ENCODE peak calls at places on chromosomes 7 and 10, in ten cellular contexts. One of them, this sample, is unnamed.

GRCh38 chr10:14532473-14533251 is 201.9 kb upstream of the FRMD4A start:
- DNase-seq in right lobe of liver: no peak
- DNase-seq in HEK293T: no peak
- DNase-seq in posterior cingulate gyrus: no peak
- DNase-seq in COLO829: no peak
- DNase-seq in left kidney: peak; percentile 51
- DNase-seq in bronchial epithelial cell: peak; percentile 89
- DNase-seq in progenitor cell of endocrine pancreas: no peak
- DNase-seq in RWPE1: peak; percentile 82
- DNase-seq in EH: peak; percentile 80
- DNase-seq in this sample: no peak

GRCh38 chr10:132836832-132837540 is 51.0 kb upstream of the NKX6-2 start:
- DNase-seq in HEK293T: peak; percentile 85
- DNase-seq in posterior cingulate gyrus: peak; percentile 61
- DNase-seq in left kidney: peak; percentile 67
- DNase-seq in COLO829: peak; percentile 20
- DNase-seq in progenitor cell of endocrine pancreas: peak; percentile 43
- DNase-seq in right lobe of liver: no peak
- DNase-seq in bronchial epithelial cell: no peak
- DNase-seq in RWPE1: peak; percentile 73
- DNase-seq in EH: peak; percentile 29
- DNase-seq in this sample: peak; percentile 80

GRCh38 chr10:131943021-131943814 is 38.5 kb downstream of the BNIP3 start:
- DNase-seq in RWPE1: no peak
- DNase-seq in posterior cingulate gyrus: no peak
- DNase-seq in EH: no peak
- DNase-seq in COLO829: no peak
- DNase-seq in HEK293T: peak; percentile 79
- DNase-seq in bronchial epithelial cell: no peak
- DNase-seq in progenitor cell of endocrine pancreas: no peak
- DNase-seq in left kidney: peak; percentile 62
- DNase-seq in right lobe of liver: peak; percentile 11
- DNase-seq in this sample: peak; percentile 48

GRCh38 chr7:2813350-2814185 is 30.5 kb downstream of the GNA12 start:
- DNase-seq in right lobe of liver: no peak
- DNase-seq in bronchial epithelial cell: no peak
- DNase-seq in COLO829: no peak
- DNase-seq in progenitor cell of endocrine pancreas: no peak
- DNase-seq in HEK293T: no peak
- DNase-seq in RWPE1: no peak
- DNase-seq in left kidney: peak; percentile 55
- DNase-seq in EH: no peak
- DNase-seq in posterior cingulate gyrus: no peak
- DNase-seq in this sample: no peak

GRCh38 chr10:30821994-30822692 is 192.6 kb upstream of the LYZL2 start:
- DNase-seq in progenitor cell of endocrine pancreas: no peak
- DNase-seq in posterior cingulate gyrus: no peak
- DNase-seq in HEK293T: no peak
- DNase-seq in RWPE1: no peak
- DNase-seq in COLO829: no peak
- DNase-seq in right lobe of liver: no peak
- DNase-seq in EH: peak; percentile 26
- DNase-seq in bronchial epithelial cell: no peak
- DNase-seq in left kidney: peak; percentile 70
- DNase-seq in this sample: no peak

GRCh38 chr10:93425861-93426260 is 56.3 kb downstream of the MYOF start:
- DNase-seq in right lobe of liver: no peak
- DNase-seq in bronchial epithelial cell: no peak
- DNase-seq in posterior cingulate gyrus: no peak
- DNase-seq in HEK293T: no peak
- DNase-seq in left kidney: no peak
- DNase-seq in progenitor cell of endocrine pancreas: no peak
- DNase-seq in COLO829: no peak
- DNase-seq in EH: no peak
- DNase-seq in RWPE1: no peak
- DNase-seq in this sample: no peak

GRCh38 chr10:28677889-28678686 is 767 bp downstream of the BAMBI start:
- DNase-seq in RWPE1: no peak
- DNase-seq in HEK293T: no peak
- DNase-seq in progenitor cell of endocrine pancreas: peak; percentile 23
- DNase-seq in EH: peak; percentile 52
- DNase-seq in bronchial epithelial cell: peak; percentile 22
- DNase-seq in COLO829: no peak
- DNase-seq in left kidney: peak; percentile 67
- DNase-seq in posterior cingulate gyrus: peak; percentile 10
- DNase-seq in right lobe of liver: peak; percentile 66
- DNase-seq in this sample: no peak

GRCh38 chr10:90167174-90168064 is 466.0 kb downstream of the KIF20B start:
- DNase-seq in RWPE1: peak; percentile 37
- DNase-seq in bronchial epithelial cell: peak; percentile 72
- DNase-seq in EH: peak; percentile 33
- DNase-seq in progenitor cell of endocrine pancreas: no peak
- DNase-seq in HEK293T: no peak
- DNase-seq in right lobe of liver: no peak
- DNase-seq in COLO829: no peak
- DNase-seq in left kidney: no peak
- DNase-seq in posterior cingulate gyrus: no peak
- DNase-seq in this sample: no peak